ENCODE peak calls at places on chromosomes 5 and 9, in eight cellular contexts. V is HEK293T; Z is stimulated activated CD8-positive, alpha-beta memory T cell treated with anti-CD3 and anti-CD28 coated beads, Interleukin-15, amount 100 ng/mL, for 48 hours; G is stimulated activated CD4-positive, alpha-beta T cell treated with anti-CD3 and anti-CD28 coated beads, Interleukin-1b, Interleukin-23, amount 100 ng/mL, for 24 hours; I is GM06990; T is activated naive CD4-positive, alpha-beta T cell; M is stimulated activated effector memory CD8-positive, alpha-beta T cell treated with anti-CD3 and anti-CD28 coated beads, Interleukin-12 subunit alpha, Interleukin-12 subunit beta, amount 100 ng/mL, for 72 hours; L is ACHN. K is an unnamed sample.

GRCh38 chr9:136721339-136722092 is 9.1 kb downstream of the DIPK1B start:
- DNase-seq in V (no peak), Z (no peak), G (no peak), I (no peak), T (no peak), M (no peak), L (no peak), K (no peak)

GRCh38 chr9:106039151-106039935 is 345.0 kb downstream of the TMEM38B start:
- DNase-seq in V (no peak), Z (no peak), G (no peak), I (no peak), T (no peak), M (no peak), L (no peak), K (no peak)

GRCh38 chr9:93081931-93082330 is 14.1 kb upstream of the CARD19 start:
- DNase-seq in V (no peak), Z (no peak), G (no peak), I (no peak), T (no peak), M (no peak), L (no peak), K (no peak)

GRCh38 chr5:74567351-74567870 is 73.1 kb downstream of the ENC1 start:
- DNase-seq in V (no peak), Z (no peak), G (no peak), I (no peak), T (no peak), M (no peak), L (no peak), K (peak; percentile 81)

GRCh38 chr9:87554976-87555375 is 57.3 kb downstream of the DAPK1 start:
- DNase-seq in V (no peak), Z (no peak), G (no peak), I (no peak), T (no peak), M (no peak), L (no peak), K (no peak)

GRCh38 chr5:124789104-124789605 is 42.7 kb upstream of the ZNF608 start:
- DNase-seq in V (no peak), Z (no peak), G (no peak), I (no peak), T (no peak), M (no peak), L (no peak), K (no peak)

GRCh38 chr5:117999939-118000549 is 988.3 kb downstream of the DTWD2 start:
- DNase-seq in V (no peak), Z (no peak), G (no peak), I (peak; percentile 39), T (no peak), M (no peak), L (no peak), K (no peak)

GRCh38 chr5:154653764-154654483 is 101.3 kb upstream of the LARP1 start:
- DNase-seq in V (no peak), Z (no peak), G (no peak), I (no peak), T (no peak), M (no peak), L (no peak), K (no peak)

GRCh38 chr9:135702002-135702721 is at the start of gene KCNT1:
- DNase-seq in V (peak; percentile 93), Z (peak; percentile 20), G (peak; percentile 23), I (peak; percentile 34), T (peak; percentile 10), M (peak; percentile 77), L (peak; percentile 40), K (peak; percentile 44)

GRCh38 chr5:38465045-38465444 is 91.4 kb downstream of the LIFR start:
- DNase-seq in V (no peak), Z (no peak), G (no peak), I (no peak), T (no peak), M (no peak), L (no peak), K (no peak)

GRCh38 chr9:15889555-15889954 is 336.7 kb downstream of the CCDC171 start:
- DNase-seq in V (no peak), Z (no peak), G (no peak), I (no peak), T (no peak), M (no peak), L (no peak), K (no peak)

GRCh38 chr5:29777373-29777772 is 1416.1 kb upstream of the CDH6 start:
- DNase-seq in V (no peak), Z (no peak), G (no peak), I (no peak), T (no peak), M (no peak), L (no peak), K (no peak)

GRCh38 chr5:71778678-71779276 is 59.7 kb downstream of the CARTPT start:
- DNase-seq in V (peak; percentile 42), Z (no peak), G (no peak), I (no peak), T (no peak), M (no peak), L (peak; percentile 48), K (peak; percentile 72)

GRCh38 chr5:176889321-176890280 is 9.5 kb downstream of the HK3 start:
- DNase-seq in V (no peak), Z (no peak), G (no peak), I (no peak), T (no peak), M (no peak), L (no peak), K (no peak)

GRCh38 chr5:670396-671270 is 22.5 kb downstream of the TPPP start:
- DNase-seq in V (no peak), Z (no peak), G (no peak), I (no peak), T (no peak), M (no peak), L (no peak), K (no peak)

GRCh38 chr5:134445841-134446818 is 34.4 kb upstream of the CDKN2AIPNL start:
- DNase-seq in V (no peak), Z (no peak), G (no peak), I (no peak), T (no peak), M (no peak), L (no peak), K (no peak)

GRCh38 chr9:29822458-29822857 is 2249.2 kb upstream of the C9orf72 start:
- DNase-seq in V (no peak), Z (no peak), G (no peak), I (no peak), T (no peak), M (no peak), L (no peak), K (no peak)

GRCh38 chr5:43804041-43804440 is 201.1 kb downstream of the NNT start:
- DNase-seq in V (no peak), Z (no peak), G (no peak), I (no peak), T (no peak), M (no peak), L (no peak), K (no peak)

GRCh38 chr9:98482248-98482647 is 226.5 kb downstream of the GABBR2 start:
- DNase-seq in V (no peak), Z (no peak), G (no peak), I (no peak), T (no peak), M (no peak), L (no peak), K (no peak)

GRCh38 chr5:94613583-94613982 is 4.8 kb downstream of the KIAA0825 start:
- DNase-seq in V (peak; percentile 14), Z (no peak), G (no peak), I (no peak), T (no peak), M (no peak), L (peak; percentile 61), K (peak; percentile 46)

GRCh38 chr5:16871746-16872339 is 64.2 kb downstream of the MYO10 start:
- DNase-seq in V (no peak), Z (no peak), G (no peak), I (no peak), T (no peak), M (no peak), L (no peak), K (no peak)

GRCh38 chr9:119884411-119884810 is 515.2 kb upstream of the BRINP1 start:
- DNase-seq in V (no peak), Z (no peak), G (no peak), I (no peak), T (no peak), M (no peak), L (no peak), K (no peak)

GRCh38 chr5:73391441-73391871 is 57.1 kb downstream of the FOXD1 start:
- DNase-seq in V (no peak), Z (no peak), G (no peak), I (no peak), T (no peak), M (no peak), L (no peak), K (no peak)

GRCh38 chr5:135443329-135443960 is 3.7 kb downstream of the DCANP1 start:
- DNase-seq in V (no peak), Z (no peak), G (no peak), I (no peak), T (no peak), M (no peak), L (no peak), K (no peak)

GRCh38 chr5:147805030-147805454 is 22.5 kb upstream of the JAKMIP2 start:
- DNase-seq in V (no peak), Z (no peak), G (no peak), I (peak; percentile 31), T (no peak), M (no peak), L (no peak), K (no peak)

GRCh38 chr9:90180374-90180773 is 462.2 kb downstream of the DIRAS2 start:
- DNase-seq in V (no peak), Z (no peak), G (no peak), I (no peak), T (no peak), M (no peak), L (no peak), K (no peak)

GRCh38 chr9:4038182-4038723 is 261.6 kb downstream of the GLIS3 start:
- DNase-seq in V (no peak), Z (no peak), G (no peak), I (no peak), T (no peak), M (no peak), L (no peak), K (peak; percentile 39)

K was measured in HT-29.